ENCODE peak calls at places on chromosome 21, in ten cellular contexts. One of them, this sample, is unnamed.

GRCh38 chr21:42571391-42572150 is 57.9 kb downstream of the SLC37A1 start:
- DNase-seq in breast epithelium: peak
- DNase-seq in MM.1S: no peak
- DNase-seq in WTC11: peak
- DNase-seq in left lung: peak
- DNase-seq in cardiac muscle cell: no peak
- DNase-seq in Calu3: no peak
- DNase-seq in heart right ventricle: no peak
- DNase-seq in lower leg skin: peak
- DNase-seq in left ventricle myocardium inferior: no peak
- DNase-seq in this sample: no peak

GRCh38 chr21:42845296-42845965 is 33.9 kb downstream of the WDR4 start:
- DNase-seq in left ventricle myocardium inferior: peak
- DNase-seq in cardiac muscle cell: no peak
- DNase-seq in WTC11: peak
- DNase-seq in left lung: peak
- DNase-seq in Calu3: no peak
- DNase-seq in heart right ventricle: peak
- DNase-seq in breast epithelium: no peak
- DNase-seq in MM.1S: no peak
- DNase-seq in lower leg skin: peak
- DNase-seq in this sample: no peak

GRCh38 chr21:17537299-17537698 is 24.5 kb downstream of the CXADR start:
- DNase-seq in left ventricle myocardium inferior: no peak
- DNase-seq in left lung: no peak
- DNase-seq in heart right ventricle: no peak
- DNase-seq in MM.1S: no peak
- DNase-seq in Calu3: no peak
- DNase-seq in lower leg skin: no peak
- DNase-seq in breast epithelium: no peak
- DNase-seq in cardiac muscle cell: no peak
- DNase-seq in WTC11: no peak
- DNase-seq in this sample: no peak

GRCh38 chr21:28975401-28975800 is 17.3 kb downstream of the LTN1 start:
- DNase-seq in Calu3: no peak
- DNase-seq in lower leg skin: no peak
- DNase-seq in WTC11: no peak
- DNase-seq in left lung: no peak
- DNase-seq in MM.1S: no peak
- DNase-seq in cardiac muscle cell: no peak
- DNase-seq in heart right ventricle: no peak
- DNase-seq in breast epithelium: no peak
- DNase-seq in left ventricle myocardium inferior: no peak
- DNase-seq in this sample: no peak

GRCh38 chr21:18716578-18717138 is 313.1 kb upstream of the TMPRSS15 start:
- DNase-seq in heart right ventricle: no peak
- DNase-seq in left ventricle myocardium inferior: no peak
- DNase-seq in lower leg skin: no peak
- DNase-seq in MM.1S: peak
- DNase-seq in Calu3: no peak
- DNase-seq in left lung: no peak
- DNase-seq in cardiac muscle cell: no peak
- DNase-seq in WTC11: no peak
- DNase-seq in breast epithelium: no peak
- DNase-seq in this sample: no peak

GRCh38 chr21:17432732-17433057 is 80.1 kb upstream of the CXADR start:
- DNase-seq in cardiac muscle cell: no peak
- DNase-seq in MM.1S: no peak
- DNase-seq in left lung: no peak
- DNase-seq in breast epithelium: no peak
- DNase-seq in lower leg skin: no peak
- DNase-seq in heart right ventricle: no peak
- DNase-seq in Calu3: no peak
- DNase-seq in left ventricle myocardium inferior: no peak
- DNase-seq in WTC11: no peak
- DNase-seq in this sample: no peak

GRCh38 chr21:14591882-14592281 is 45.8 kb upstream of the SAMSN1 start:
- DNase-seq in left ventricle myocardium inferior: no peak
- DNase-seq in WTC11: no peak
- DNase-seq in MM.1S: no peak
- DNase-seq in lower leg skin: no peak
- DNase-seq in breast epithelium: no peak
- DNase-seq in heart right ventricle: peak
- DNase-seq in Calu3: no peak
- DNase-seq in cardiac muscle cell: no peak
- DNase-seq in left lung: no peak
- DNase-seq in this sample: peak

GRCh38 chr21:42666023-42666747 is 12.8 kb downstream of the PDE9A start:
- DNase-seq in left lung: peak
- DNase-seq in MM.1S: no peak
- DNase-seq in left ventricle myocardium inferior: no peak
- DNase-seq in lower leg skin: no peak
- DNase-seq in breast epithelium: no peak
- DNase-seq in cardiac muscle cell: no peak
- DNase-seq in WTC11: peak
- DNase-seq in heart right ventricle: no peak
- DNase-seq in Calu3: peak
- DNase-seq in this sample: no peak

GRCh38 chr21:15730484-15731242 is 881 bp downstream of the USP25 start:
- DNase-seq in cardiac muscle cell: no peak
- DNase-seq in heart right ventricle: peak
- DNase-seq in MM.1S: peak
- DNase-seq in left ventricle myocardium inferior: no peak
- DNase-seq in WTC11: no peak
- DNase-seq in breast epithelium: no peak
- DNase-seq in left lung: no peak
- DNase-seq in Calu3: no peak
- DNase-seq in lower leg skin: peak
- DNase-seq in this sample: no peak

GRCh38 chr21:44955141-44955802 is 15.4 kb downstream of the SLX9 start:
- DNase-seq in left lung: peak
- DNase-seq in left ventricle myocardium inferior: peak
- DNase-seq in Calu3: no peak
- DNase-seq in heart right ventricle: no peak
- DNase-seq in MM.1S: no peak
- DNase-seq in cardiac muscle cell: no peak
- DNase-seq in lower leg skin: no peak
- DNase-seq in breast epithelium: no peak
- DNase-seq in WTC11: no peak
- DNase-seq in this sample: no peak

GRCh38 chr21:44957047-44957831 is 17.4 kb downstream of the SLX9 start:
- DNase-seq in left ventricle myocardium inferior: no peak
- DNase-seq in Calu3: no peak
- DNase-seq in WTC11: no peak
- DNase-seq in left lung: peak
- DNase-seq in cardiac muscle cell: no peak
- DNase-seq in heart right ventricle: no peak
- DNase-seq in MM.1S: no peak
- DNase-seq in lower leg skin: no peak
- DNase-seq in breast epithelium: no peak
- DNase-seq in this sample: no peak

GRCh38 chr21:44955803-44956175 is 16.0 kb downstream of the SLX9 start:
- DNase-seq in MM.1S: no peak
- DNase-seq in heart right ventricle: no peak
- DNase-seq in Calu3: no peak
- DNase-seq in cardiac muscle cell: no peak
- DNase-seq in breast epithelium: no peak
- DNase-seq in left lung: peak
- DNase-seq in WTC11: no peak
- DNase-seq in left ventricle myocardium inferior: no peak
- DNase-seq in lower leg skin: no peak
- DNase-seq in this sample: no peak

GRCh38 chr21:44957901-44958451 is 18.1 kb downstream of the SLX9 start:
- DNase-seq in heart right ventricle: no peak
- DNase-seq in lower leg skin: no peak
- DNase-seq in WTC11: no peak
- DNase-seq in Calu3: no peak
- DNase-seq in left lung: peak
- DNase-seq in left ventricle myocardium inferior: peak
- DNase-seq in breast epithelium: no peak
- DNase-seq in cardiac muscle cell: no peak
- DNase-seq in MM.1S: no peak
- DNase-seq in this sample: no peak

DNA sequence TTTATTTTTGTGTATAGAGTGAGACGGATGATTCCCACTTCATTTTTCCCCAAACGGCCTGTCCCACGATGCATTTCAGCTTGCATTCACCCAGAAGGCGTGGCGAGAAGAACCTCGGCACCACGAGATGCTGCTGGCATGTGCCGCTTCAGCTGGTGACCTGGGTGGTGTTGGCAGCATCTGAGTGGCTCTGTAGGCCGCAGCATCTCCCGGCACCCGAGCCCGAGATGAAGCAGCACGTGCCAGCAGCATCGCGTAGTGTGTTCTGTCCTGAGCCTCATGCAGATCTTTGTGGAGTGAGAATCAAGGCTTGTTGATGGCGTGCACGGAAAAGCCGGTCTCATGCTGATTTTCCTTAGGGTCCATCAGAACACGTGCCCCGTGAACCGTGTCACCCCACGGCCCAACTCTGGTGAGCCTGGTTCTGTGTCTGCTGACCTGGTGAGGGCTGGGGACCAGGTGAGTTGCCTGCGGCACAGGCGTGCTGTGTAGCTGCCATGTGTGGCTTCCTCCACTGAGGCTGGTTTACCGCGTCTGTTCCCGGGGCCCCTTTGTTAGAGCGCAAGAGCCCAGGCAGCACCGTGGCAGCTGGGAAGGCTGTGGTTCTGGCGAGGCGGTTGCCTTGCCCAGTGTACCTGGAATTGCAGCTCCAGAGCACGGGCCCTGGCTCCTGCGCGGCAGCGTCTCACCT is 16.7 kb downstream of the SLX9 start:
- DNase-seq in MM.1S: no peak
- DNase-seq in lower leg skin: no peak
- DNase-seq in heart right ventricle: no peak
- DNase-seq in left ventricle myocardium inferior: peak
- DNase-seq in cardiac muscle cell: no peak
- DNase-seq in WTC11: no peak
- DNase-seq in breast epithelium: no peak
- DNase-seq in Calu3: no peak
- DNase-seq in left lung: peak
- DNase-seq in this sample: no peak
- TF ChIP-seq CTCF in MM.1S: no peak
- TF ChIP-seq CTCF in lower leg skin: no peak
- TF ChIP-seq CTCF in heart right ventricle: no peak
- TF ChIP-seq CTCF in left ventricle myocardium inferior: no peak
- TF ChIP-seq CTCF in cardiac muscle cell: no peak
- TF ChIP-seq CTCF in WTC11: no peak
- TF ChIP-seq CTCF in breast epithelium: no peak
- TF ChIP-seq CTCF in Calu3: no peak
- TF ChIP-seq CTCF in left lung: no peak
- TF ChIP-seq CTCF in this sample: no peak

DNA sequence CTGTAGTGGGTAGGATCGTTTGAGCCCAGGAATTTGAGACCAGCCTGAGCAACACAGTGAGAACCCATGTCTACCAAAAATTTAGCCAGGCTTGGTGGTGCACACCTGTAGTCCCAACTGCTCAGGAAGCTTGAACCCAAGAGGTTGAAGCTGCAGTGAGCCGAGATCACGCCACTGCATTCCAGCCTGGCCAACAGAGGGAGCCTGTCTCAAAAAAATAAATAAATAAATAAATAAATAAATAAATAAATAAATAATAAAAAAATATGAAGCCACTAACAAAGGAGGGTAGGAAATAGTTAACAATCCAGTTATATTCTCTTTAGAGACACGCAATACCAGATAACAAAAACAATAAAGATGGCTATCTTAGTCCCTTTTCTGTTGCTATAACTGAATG is 11.9 kb upstream of the CBR3 start:
- DNase-seq in MM.1S: no peak
- DNase-seq in left lung: no peak
- DNase-seq in left ventricle myocardium inferior: no peak
- DNase-seq in WTC11: no peak
- DNase-seq in Calu3: no peak
- DNase-seq in heart right ventricle: no peak
- DNase-seq in cardiac muscle cell: no peak
- DNase-seq in lower leg skin: peak
- DNase-seq in breast epithelium: no peak
- DNase-seq in this sample: no peak
- TF ChIP-seq CTCF in MM.1S: no peak
- TF ChIP-seq CTCF in left lung: peak
- TF ChIP-seq CTCF in left ventricle myocardium inferior: peak
- TF ChIP-seq CTCF in WTC11: no peak
- TF ChIP-seq CTCF in Calu3: no peak
- TF ChIP-seq CTCF in heart right ventricle: no peak
- TF ChIP-seq CTCF in cardiac muscle cell: peak
- TF ChIP-seq CTCF in lower leg skin: no peak
- TF ChIP-seq CTCF in breast epithelium: no peak
- TF ChIP-seq CTCF in this sample: no peak

GRCh38 chr21:25891596-25891995 is 156.8 kb downstream of the GABPA start:
- DNase-seq in heart right ventricle: no peak
- DNase-seq in MM.1S: no peak
- DNase-seq in cardiac muscle cell: no peak
- DNase-seq in left lung: no peak
- DNase-seq in lower leg skin: no peak
- DNase-seq in WTC11: no peak
- DNase-seq in breast epithelium: no peak
- DNase-seq in left ventricle myocardium inferior: no peak
- DNase-seq in Calu3: no peak
- DNase-seq in this sample: no peak

GRCh38 chr21:25898671-25899070 is 163.9 kb downstream of the GABPA start:
- DNase-seq in MM.1S: no peak
- DNase-seq in left lung: no peak
- DNase-seq in lower leg skin: no peak
- DNase-seq in breast epithelium: no peak
- DNase-seq in left ventricle myocardium inferior: no peak
- DNase-seq in heart right ventricle: no peak
- DNase-seq in Calu3: no peak
- DNase-seq in cardiac muscle cell: no peak
- DNase-seq in WTC11: no peak
- DNase-seq in this sample: no peak

GRCh38 chr21:25897383-25897782 is 162.6 kb downstream of the GABPA start:
- DNase-seq in left ventricle myocardium inferior: no peak
- DNase-seq in Calu3: no peak
- DNase-seq in MM.1S: no peak
- DNase-seq in left lung: no peak
- DNase-seq in heart right ventricle: no peak
- DNase-seq in breast epithelium: no peak
- DNase-seq in cardiac muscle cell: no peak
- DNase-seq in lower leg skin: no peak
- DNase-seq in WTC11: no peak
- DNase-seq in this sample: no peak

GRCh38 chr21:25896657-25897056 is 161.9 kb downstream of the GABPA start:
- DNase-seq in left lung: no peak
- DNase-seq in breast epithelium: no peak
- DNase-seq in MM.1S: no peak
- DNase-seq in cardiac muscle cell: no peak
- DNase-seq in lower leg skin: no peak
- DNase-seq in Calu3: no peak
- DNase-seq in heart right ventricle: no peak
- DNase-seq in left ventricle myocardium inferior: no peak
- DNase-seq in WTC11: no peak
- DNase-seq in this sample: no peak

GRCh38 chr21:25895565-25896205 is 160.9 kb downstream of the GABPA start:
- DNase-seq in MM.1S: peak
- DNase-seq in left ventricle myocardium inferior: no peak
- DNase-seq in cardiac muscle cell: peak
- DNase-seq in breast epithelium: no peak
- DNase-seq in lower leg skin: no peak
- DNase-seq in Calu3: no peak
- DNase-seq in left lung: no peak
- DNase-seq in heart right ventricle: no peak
- DNase-seq in WTC11: no peak
- DNase-seq in this sample: no peak
- TF ChIP-seq CTCF in MM.1S: peak
- TF ChIP-seq CTCF in left ventricle myocardium inferior: peak
- TF ChIP-seq CTCF in cardiac muscle cell: peak
- TF ChIP-seq CTCF in breast epithelium: peak
- TF ChIP-seq CTCF in lower leg skin: no peak
- TF ChIP-seq CTCF in Calu3: no peak
- TF ChIP-seq CTCF in left lung: peak
- TF ChIP-seq CTCF in heart right ventricle: peak
- TF ChIP-seq CTCF in WTC11: peak
- TF ChIP-seq CTCF in this sample: peak

GRCh38 chr21:34922487-34922886 is 126.6 kb downstream of the RUNX1 start:
- DNase-seq in heart right ventricle: no peak
- DNase-seq in lower leg skin: no peak
- DNase-seq in cardiac muscle cell: no peak
- DNase-seq in left ventricle myocardium inferior: no peak
- DNase-seq in left lung: no peak
- DNase-seq in Calu3: no peak
- DNase-seq in WTC11: no peak
- DNase-seq in MM.1S: no peak
- DNase-seq in breast epithelium: no peak
- DNase-seq in this sample: no peak
- TF ChIP-seq CTCF in heart right ventricle: no peak
- TF ChIP-seq CTCF in lower leg skin: no peak
- TF ChIP-seq CTCF in cardiac muscle cell: peak
- TF ChIP-seq CTCF in left ventricle myocardium inferior: no peak
- TF ChIP-seq CTCF in left lung: no peak
- TF ChIP-seq CTCF in Calu3: no peak
- TF ChIP-seq CTCF in WTC11: no peak
- TF ChIP-seq CTCF in MM.1S: no peak
- TF ChIP-seq CTCF in breast epithelium: no peak
- TF ChIP-seq CTCF in this sample: no peak